ENCODE peak calls at places on chromosomes 4 and X, in eight cellular contexts. O is AG09319; D is non-pigmented ciliary epithelial cell; R is stimulated activated CD8-positive, alpha-beta memory T cell treated with anti-CD3 and anti-CD28 coated beads, Interleukin-4, amount 100 ng/mL, for 4 hours; S is activated T-cell treated with anti-CD3 and anti-CD28 coated beads, Interleukin-2, amount 50 U/mL, for 48 hours; I is lower lobe of right lung; N is neural progenitor cell; A is stimulated activated naive B cell treated with anti-CD40 and anti-IgM and Interleukin-4, amounts not matched to agents 10 μg/mL and 1 μg/mL and 100 μg/mL, for 72 hours. B is an unnamed sample.

GRCh38 chrX:150363561-150364346 is 637 bp downstream of the MAMLD1 start:
- DNase-seq in O (no peak), D (no peak), R (no peak), S (peak), I (peak), N (peak), A (no peak), B (no peak)

GRCh38 chr4:83386931-83387897 is 52.6 kb upstream of the HPSE start:
- DNase-seq in O (no peak), D (no peak), R (no peak), S (no peak), I (no peak), N (peak), A (no peak), B (peak)

GRCh38 chrX:42602136-42602535 is 175.8 kb downstream of the PPP1R2C start:
- DNase-seq in O (no peak), D (no peak), R (no peak), S (no peak), I (no peak), N (no peak), A (no peak), B (no peak)

GRCh38 chr4:5205981-5206380 is 154.7 kb downstream of the STK32B start:
- DNase-seq in O (no peak), D (no peak), R (no peak), S (no peak), I (no peak), N (no peak), A (no peak), B (no peak)

GRCh38 chrX:39487166-39488006 is 610.4 kb downstream of the BCOR start:
- DNase-seq in O (no peak), D (no peak), R (no peak), S (no peak), I (no peak), N (no peak), A (no peak), B (no peak)

GRCh38 chrX:55867708-55868107 is 150.2 kb downstream of the RRAGB start:
- DNase-seq in O (no peak), D (no peak), R (no peak), S (no peak), I (no peak), N (no peak), A (no peak), B (no peak)

GRCh38 chr4:37434469-37434868 is 189.9 kb downstream of the NWD2 start:
- DNase-seq in O (no peak), D (no peak), R (no peak), S (no peak), I (no peak), N (peak), A (no peak), B (no peak)

GRCh38 chr4:11647433-11647832 is 218.7 kb upstream of the HS3ST1 start:
- DNase-seq in O (no peak), D (no peak), R (no peak), S (no peak), I (no peak), N (no peak), A (no peak), B (no peak)

GRCh38 chrX:101485212-101486064 is at the start of gene ARMCX4:
- DNase-seq in O (peak), D (no peak), R (no peak), S (peak), I (peak), N (peak), A (peak), B (no peak)

B was measured in esophagus muscularis mucosa.